ENCODE peak calls at places on chromosome 22, in seven cellular contexts. W is neuronal stem cell, F is HepG2, S is tibial nerve, Q is neural progenitor cell, U is colonic mucosa, V is epithelial cell of prostate. A is an unnamed sample.

GRCh38 chr22:44111562-44112155 is 69.1 kb upstream of the PARVG start:
- DNase-seq in F (no peak), W (no peak), U (no peak), Q (no peak), V (no peak), S (no peak), A (no peak)

GRCh38 chr22:25113316-25113721 is 86.3 kb upstream of the CRYBB3 start:
- DNase-seq in S (no peak), U (peak; percentile 55), F (no peak), W (no peak), Q (no peak), V (no peak), A (no peak)

GRCh38 chr22:25334091-25334490 is 114.7 kb downstream of the CRYBB2 start:
- DNase-seq in V (no peak), Q (peak; percentile 87), U (peak; percentile 71), F (peak; percentile 49), S (no peak), W (peak; percentile 48), A (no peak)

GRCh38 chr22:28923826-28924732 is 40.7 kb downstream of the ZNRF3 start:
- DNase-seq in S (no peak), Q (no peak), V (no peak), U (peak; percentile 64), W (no peak), F (peak; percentile 98), A (no peak)

GRCh38 chr22:42439821-42440674 is 7.8 kb upstream of the NFAM1 start:
- DNase-seq in W (no peak), Q (no peak), V (no peak), S (peak; percentile 40), F (no peak), U (peak; percentile 30), A (no peak)

GRCh38 chr22:44623771-44624510 is 78.1 kb upstream of the PRR5 start:
- DNase-seq in U (no peak), Q (peak; percentile 72), F (no peak), S (no peak), W (no peak), V (no peak), A (no peak)

GRCh38 chr22:48415535-48415934 is 1412.1 kb downstream of the BRD1 start:
- DNase-seq in W (no peak), V (no peak), F (no peak), S (no peak), U (no peak), Q (no peak), A (no peak)

GRCh38 chr22:20131593-20131855 is at the start of gene ZDHHC8:
- DNase-seq in F (no peak), U (no peak), V (no peak), W (no peak), S (no peak), Q (no peak), A (no peak)

GRCh38 chr22:32103648-32104326 is 55.3 kb downstream of the C22orf42 start:
- DNase-seq in V (no peak), S (no peak), F (no peak), U (no peak), Q (no peak), W (no peak), A (no peak)

GRCh38 chr22:36731916-36732315 is 28.4 kb upstream of the CACNG2 start:
- DNase-seq in Q (no peak), W (no peak), F (no peak), S (no peak), V (no peak), U (no peak), A (no peak)

GRCh38 chr22:32199961-32200360 is 4.9 kb downstream of the RFPL2 start:
- DNase-seq in S (no peak), V (no peak), U (no peak), W (no peak), F (no peak), Q (no peak), A (no peak)

GRCh38 chr22:36331912-36332622 is 55.7 kb downstream of the MYH9 start:
- DNase-seq in Q (no peak), V (no peak), U (peak; percentile 78), W (no peak), S (peak; percentile 71), F (no peak), A (no peak)

GRCh38 chr22:19120829-19121630 is 1.2 kb downstream of the DGCR2 start:
- DNase-seq in W (no peak), Q (peak; percentile 46), F (peak; percentile 63), U (peak; percentile 75), V (no peak), S (no peak), A (no peak)

DNA sequence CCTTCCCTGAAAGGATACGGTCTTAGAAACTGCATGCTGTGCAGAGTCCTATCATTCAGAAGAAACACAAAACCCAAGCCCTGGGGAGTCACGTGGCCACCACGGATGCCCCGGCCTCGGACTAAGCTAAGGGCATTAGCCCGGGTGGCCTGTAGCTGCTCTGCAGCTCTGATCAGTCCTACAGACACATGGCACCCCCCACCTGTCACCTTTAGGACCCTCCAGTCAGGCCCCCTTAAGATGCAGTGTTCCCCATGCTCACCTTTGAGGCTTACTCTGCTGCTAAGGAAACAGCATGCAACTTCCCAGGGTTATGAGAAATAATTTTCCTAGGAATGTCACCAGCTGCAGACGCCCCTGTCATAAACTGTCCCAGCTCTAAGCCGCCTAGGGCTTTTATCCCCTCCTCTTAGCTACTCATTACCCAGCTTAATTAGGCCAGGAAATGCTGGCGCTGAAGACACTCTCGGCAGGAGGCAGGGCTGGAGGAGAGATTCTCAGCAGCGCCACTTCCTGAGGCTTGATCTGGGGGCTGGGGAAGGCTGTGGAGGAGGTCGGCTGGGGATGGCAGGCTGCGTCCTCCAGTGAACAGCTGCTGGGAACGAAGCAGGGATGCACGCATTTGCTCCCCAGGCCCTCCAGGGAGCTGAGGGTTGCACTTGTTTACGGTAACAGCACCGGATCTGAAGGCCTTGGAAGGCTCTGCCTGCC is 47.2 kb upstream of the ADA2 start:
- DNase-seq in S (no peak), V (no peak), U (peak; percentile 79), W (peak; percentile 83), F (no peak), Q (peak; percentile 92), A (no peak)
- H3K27ac ChIP-seq in S (no peak overlapping the region), V (no peak overlapping the region), U (peak overlapping the region; percentile 81), W (peak overlapping the region; percentile 95), F (no peak overlapping the region), Q (peak overlapping the region; percentile 89), A (peak overlapping the region; percentile 26)

GRCh38 chr22:39428597-39429071 is 28.2 kb upstream of the MGAT3 start:
- DNase-seq in F (no peak), U (no peak), V (no peak), W (peak; percentile 74), Q (peak; percentile 85), S (no peak), A (no peak)
- H3K27ac ChIP-seq in F (no peak overlapping the region), U (no peak overlapping the region), V (no peak overlapping the region), W (peak overlapping the region; percentile 83), Q (no peak overlapping the region), S (peak overlapping the region; percentile 91), A (no peak overlapping the region)

DNA sequence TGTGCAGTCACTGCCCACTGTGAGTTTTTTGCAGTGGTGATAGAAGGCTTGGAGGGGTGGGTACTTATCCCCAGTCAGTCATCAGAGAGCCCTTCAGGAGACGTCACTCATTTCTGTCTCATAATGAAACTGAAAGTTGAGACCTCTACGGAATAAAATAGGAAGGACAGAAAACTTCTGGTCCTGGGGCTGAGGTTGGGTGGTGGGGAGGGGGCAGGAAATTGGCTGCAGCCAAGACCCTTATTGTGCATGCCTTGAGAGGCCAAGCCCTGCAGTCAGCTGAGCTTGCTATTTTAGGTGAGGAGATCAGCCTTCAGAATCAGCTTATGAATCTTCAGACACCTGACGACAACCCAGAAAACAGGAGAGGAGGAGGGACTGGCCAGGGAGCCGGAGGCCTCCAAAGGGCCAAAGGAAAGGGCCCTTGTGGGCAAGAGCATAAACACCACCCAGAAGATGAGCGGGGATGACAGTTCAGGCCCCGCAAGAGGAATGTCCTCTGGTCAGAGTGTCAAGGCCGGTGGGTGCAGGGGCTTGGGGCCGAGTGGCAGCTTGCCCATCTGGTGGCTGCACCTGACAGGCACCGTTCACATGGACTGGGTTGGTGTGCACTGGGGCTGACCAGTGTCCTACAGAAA is 17.9 kb upstream of the ADA2 start:
- DNase-seq in V (no peak), Q (no peak), S (no peak), W (no peak), U (no peak), F (no peak), A (no peak)
- H3K27ac ChIP-seq in V (no peak overlapping the region), Q (no peak overlapping the region), S (no peak overlapping the region), W (no peak overlapping the region), U (no peak overlapping the region), F (no peak overlapping the region), A (no peak overlapping the region)

GRCh38 chr22:27752771-27753170 is 48.8 kb downstream of the MN1 start:
- DNase-seq in Q (no peak), U (peak; percentile 40), W (no peak), V (peak; percentile 84), F (no peak), S (no peak), A (no peak)

GRCh38 chr22:27752141-27752540 is 49.4 kb downstream of the MN1 start:
- DNase-seq in U (no peak), S (no peak), W (no peak), F (no peak), V (no peak), Q (no peak), A (no peak)

GRCh38 chr22:27751277-27752070 is 50.1 kb downstream of the MN1 start:
- DNase-seq in V (no peak), S (no peak), U (no peak), W (no peak), Q (no peak), F (no peak), A (no peak)

GRCh38 chr22:27749597-27750225 is 51.8 kb downstream of the MN1 start:
- DNase-seq in W (no peak), S (no peak), F (no peak), V (no peak), U (no peak), Q (peak; percentile 69), A (peak; percentile 26)

DNA sequence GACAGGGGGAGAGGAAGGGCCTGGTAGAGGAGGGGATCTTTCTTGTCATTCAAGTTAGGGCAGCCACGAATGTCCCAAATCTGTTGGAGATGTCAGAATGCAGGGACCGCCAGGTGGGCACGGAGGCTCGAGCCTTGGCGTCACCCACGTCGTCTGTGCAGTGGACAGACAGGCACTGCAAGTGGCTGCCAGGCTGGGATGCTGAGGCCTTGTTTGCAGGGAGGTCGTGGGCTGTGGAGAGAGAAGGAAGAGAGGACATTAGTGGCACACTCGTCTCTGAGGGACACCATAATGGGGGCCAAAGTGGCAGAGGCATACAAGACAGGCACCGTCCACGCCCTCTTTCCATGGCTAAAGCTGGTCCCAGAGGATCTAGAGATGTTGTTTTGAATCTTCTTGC is 50.7 kb downstream of the MN1 start:
- DNase-seq in V (no peak), Q (no peak), U (no peak), W (no peak), S (no peak), F (no peak), A (no peak)
- H3K27ac ChIP-seq in V (no peak overlapping the region), Q (no peak overlapping the region), U (no peak overlapping the region), W (peak overlapping the region; percentile 8), S (peak overlapping the region; percentile 81), F (no peak overlapping the region), A (peak overlapping the region; percentile 36)